ENCODE peak calls at places on chromosomes 5 and 9, in five cellular contexts. P, C, G, M and S are unnamed samples.

GRCh38 chr5:180121799-180122198 is 50.2 kb upstream of the RNF130 start:
- DNase-seq in M (no peak), P (no peak), C (no peak), G (no peak), S (no peak)

GRCh38 chr5:77972545-77973252 is 196.6 kb upstream of the TBCA start:
- DNase-seq in C (no peak), M (no peak), G (no peak), P (no peak), S (no peak)

GRCh38 chr5:32283539-32284377 is 29.0 kb downstream of the MTMR12 start:
- DNase-seq in C (no peak), M (no peak), P (no peak), G (no peak), S (no peak)

GRCh38 chr5:132884548-132884947 is 11.1 kb downstream of the LEAP2 start:
- DNase-seq in M (no peak), P (no peak), G (no peak), C (no peak), S (no peak)

GRCh38 chr9:27126682-27127081 is 17.7 kb downstream of the TEK start:
- DNase-seq in G (no peak), C (no peak), M (no peak), P (no peak), S (no peak)

GRCh38 chr9:113590991-113591898 is 127.7 kb downstream of the RGS3 start:
- DNase-seq in P (peak; percentile 66), C (no peak), G (peak; percentile 90), M (peak; percentile 5), S (peak; percentile 28)

GRCh38 chr9:13139641-13140171 is 139.8 kb downstream of the MPDZ start:
- DNase-seq in G (peak; percentile 11), P (peak; percentile 12), C (no peak), M (no peak), S (no peak)

GRCh38 chr5:40046792-40047191 is 622.0 kb upstream of the DAB2 start:
- DNase-seq in C (no peak), M (no peak), P (no peak), G (no peak), S (no peak)

GRCh38 chr9:76423216-76424177 is 29.3 kb upstream of the RFK start:
- DNase-seq in P (no peak), M (peak; percentile 19), C (no peak), G (no peak), S (no peak)

GRCh38 chr9:118961857-118962256 is 407.4 kb downstream of the BRINP1 start:
- DNase-seq in P (no peak), M (no peak), C (no peak), G (no peak), S (no peak)